ENCODE peak calls at places on chromosomes 7 and 10, in five cellular contexts. B, F, O, A and I are unnamed samples.

GRCh38 chr10:113227045-113227444 is 277.0 kb downstream of the TCF7L2 start:
- DNase-seq in B (no peak), F (no peak), O (no peak), A (no peak), I (peak)

GRCh38 chr7:20441886-20442505 is 111.3 kb downstream of the ITGB8 start:
- DNase-seq in B (no peak), F (no peak), O (no peak), A (no peak), I (no peak)

GRCh38 chr7:73717991-73718405 is 1.5 kb downstream of the STX1A start:
- DNase-seq in B (no peak), F (no peak), O (no peak), A (peak), I (no peak)

GRCh38 chr10:11345224-11346054 is 266.0 kb downstream of the USP6NL start:
- DNase-seq in B (no peak), F (no peak), O (no peak), A (peak), I (no peak)

GRCh38 chr10:31847518-31847917 is 81.1 kb downstream of the ARHGAP12 start:
- DNase-seq in B (no peak), F (no peak), O (no peak), A (no peak), I (no peak)

GRCh38 chr7:149093228-149093627 is 2.7 kb upstream of the ZNF786 start:
- DNase-seq in B (no peak), F (no peak), O (no peak), A (no peak), I (no peak)

GRCh38 chr10:97713351-97713827 is at the start of gene MARVELD1:
- DNase-seq in B (peak), F (peak), O (peak), A (no peak), I (peak)

GRCh38 chr10:132077091-132077490 is 11.3 kb downstream of the JAKMIP3 start:
- DNase-seq in B (no peak), F (no peak), O (no peak), A (no peak), I (no peak)

GRCh38 chr7:87702326-87702725 is 74.1 kb downstream of the RUNDC3B start:
- DNase-seq in B (no peak), F (no peak), O (no peak), A (no peak), I (no peak)

GRCh38 chr10:126203746-126204145 is 184.5 kb downstream of the ADAM12 start:
- DNase-seq in B (no peak), F (no peak), O (no peak), A (no peak), I (no peak)

GRCh38 chr10:132588301-132589013 is 50.9 kb downstream of the INPP5A start:
- DNase-seq in B (peak), F (peak), O (no peak), A (no peak), I (no peak)

GRCh38 chr7:49324707-49325106 is 400.4 kb downstream of the CDC14C start:
- DNase-seq in B (no peak), F (peak), O (no peak), A (no peak), I (no peak)

GRCh38 chr10:104614245-104614831 is 26.8 kb upstream of the SORCS3 start:
- DNase-seq in B (no peak), F (peak), O (no peak), A (peak), I (peak)

GRCh38 chr7:134885967-134886352 is 100.3 kb upstream of the AGBL3 start:
- DNase-seq in B (no peak), F (no peak), O (peak), A (no peak), I (peak)

GRCh38 chr7:101772508-101773306 is 44.7 kb upstream of the CUX1 start:
- DNase-seq in B (no peak), F (no peak), O (no peak), A (no peak), I (no peak)

GRCh38 chr10:4780782-4781181 is 45.2 kb upstream of the AKR1E2 start:
- DNase-seq in B (no peak), F (no peak), O (no peak), A (no peak), I (no peak)

GRCh38 chr7:96952974-96953391 is 52.4 kb upstream of the DLX6 start:
- DNase-seq in B (no peak), F (no peak), O (no peak), A (no peak), I (peak)

GRCh38 chr7:142568430-142569097 is 180.7 kb upstream of the PRSS1 start:
- DNase-seq in B (no peak), F (no peak), O (peak), A (no peak), I (no peak)

GRCh38 chr10:78267070-78267469 is 233.4 kb downstream of the RPS24 start:
- DNase-seq in B (no peak), F (no peak), O (no peak), A (no peak), I (no peak)
- H3K27ac ChIP-seq in B (no peak), F (no peak), O (peak), A (no peak), I (peak)

DNA sequence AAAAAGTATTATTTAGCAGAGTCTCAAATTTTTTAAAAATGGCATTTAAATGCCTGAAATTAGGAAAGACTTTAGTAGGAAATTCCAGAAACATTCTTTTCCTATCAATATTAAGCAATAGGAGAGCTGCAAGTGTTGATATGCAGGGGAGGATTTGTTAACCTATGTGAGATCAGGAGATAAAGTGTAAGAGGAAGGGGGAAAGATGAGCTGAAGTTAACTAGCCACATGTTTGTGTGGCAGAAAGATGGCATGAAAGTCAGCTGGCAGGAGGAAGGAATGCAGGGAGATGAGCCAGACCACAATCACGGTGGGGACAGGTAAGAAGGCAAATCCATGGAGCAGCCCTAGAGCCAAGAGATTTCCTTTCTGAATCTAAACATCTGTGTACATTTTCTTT is 303.6 kb downstream of the MAGI2 start:
- DNase-seq in B (no peak), F (no peak), O (no peak), A (no peak), I (no peak)
- H3K27ac ChIP-seq in B (no peak), F (no peak), O (no peak), A (no peak), I (no peak)

GRCh38 chr7:3712841-3713240 is 411.8 kb downstream of the SDK1 start:
- DNase-seq in B (no peak), F (no peak), O (no peak), A (no peak), I (no peak)
- H3K27ac ChIP-seq in B (no peak), F (no peak), O (no peak), A (no peak), I (no peak)

GRCh38 chr7:102897856-102898531 is 14.8 kb upstream of the LRRC17 start:
- DNase-seq in B (no peak), F (no peak), O (no peak), A (no peak), I (no peak)

GRCh38 chr7:102896585-102896984 is 16.2 kb upstream of the LRRC17 start:
- DNase-seq in B (no peak), F (no peak), O (no peak), A (no peak), I (no peak)

GRCh38 chr7:102895602-102896001 is 17.2 kb upstream of the LRRC17 start:
- DNase-seq in B (no peak), F (no peak), O (no peak), A (no peak), I (no peak)

GRCh38 chr7:102897211-102897621 is 15.6 kb upstream of the LRRC17 start:
- DNase-seq in B (no peak), F (no peak), O (no peak), A (no peak), I (no peak)

GRCh38 chr7:102898532-102898859 is 14.3 kb upstream of the LRRC17 start:
- DNase-seq in B (no peak), F (no peak), O (no peak), A (no peak), I (no peak)
- H3K27ac ChIP-seq in B (no peak), F (no peak), O (no peak), A (no peak), I (no peak)